ENCODE peak calls at places on chromosome 14, in ten cellular contexts. H is hepatocyte, F is PC-3, R is progenitor cell of endocrine pancreas, U is body of pancreas, B is Calu3, Y is stomach, D is fibroblast of lung, X is tibial artery, E is nephron progenitor cell. N is an unnamed sample.

GRCh38 chr14:36524874-36525745 is 5.1 kb upstream of the NKX2-1 start:
- DNase-seq in H (peak; percentile 71), R (peak; percentile 67), E (peak; percentile 86), D (no peak), F (peak; percentile 62), U (peak; percentile 41), B (no peak), Y (no peak), X (no peak), N (peak; percentile 72)

GRCh38 chr14:70962935-70963334 is 55.7 kb downstream of the PCNX1 start:
- DNase-seq in R (no peak), U (no peak), F (no peak), X (no peak), D (no peak), B (no peak), Y (no peak), H (no peak), E (no peak), N (no peak)

GRCh38 chr14:100557658-100558057 is 29.6 kb downstream of the BEGAIN start:
- DNase-seq in R (no peak), F (no peak), X (no peak), U (no peak), Y (no peak), E (no peak), B (no peak), H (no peak), D (no peak), N (no peak)

GRCh38 chr14:85317491-85318021 is 212.4 kb upstream of the FLRT2 start:
- DNase-seq in E (no peak), X (no peak), B (no peak), R (no peak), Y (no peak), U (no peak), D (no peak), F (peak; percentile 6), H (no peak), N (no peak)

GRCh38 chr14:89397569-89397968 is 19.5 kb downstream of the FOXN3 start:
- DNase-seq in B (no peak), R (no peak), H (no peak), F (no peak), X (no peak), D (no peak), U (no peak), E (no peak), Y (no peak), N (no peak)

GRCh38 chr14:26849514-26849913 is 251.7 kb upstream of the NOVA1 start:
- DNase-seq in F (no peak), E (no peak), Y (no peak), X (no peak), U (no peak), D (no peak), H (no peak), R (no peak), B (no peak), N (no peak)

GRCh38 chr14:80901813-80902212 is 39.7 kb downstream of the CEP128 start:
- DNase-seq in X (no peak), D (no peak), R (no peak), F (no peak), H (no peak), U (no peak), E (no peak), B (no peak), Y (no peak), N (no peak)

GRCh38 chr14:24351517-24351916 is 11.7 kb upstream of the RIPK3 start:
- DNase-seq in H (no peak), E (no peak), R (no peak), X (no peak), F (peak; percentile 18), D (peak; percentile 54), B (no peak), U (no peak), Y (no peak), N (no peak)

GRCh38 chr14:38302966-38303365 is 47.1 kb upstream of the CLEC14A start:
- DNase-seq in E (no peak), U (no peak), D (no peak), R (no peak), Y (no peak), F (no peak), B (no peak), X (no peak), H (no peak), N (no peak)

GRCh38 chr14:60328588-60328987 is 79.6 kb downstream of the PPM1A start:
- DNase-seq in D (no peak), X (no peak), U (no peak), F (no peak), H (no peak), Y (no peak), R (no peak), B (no peak), E (no peak), N (no peak)

GRCh38 chr14:42224053-42224888 is 617.6 kb downstream of the LRFN5 start:
- DNase-seq in U (peak; percentile 51), E (peak; percentile 86), B (peak; percentile 66), H (peak; percentile 80), D (peak; percentile 86), F (peak; percentile 90), X (no peak), Y (peak; percentile 52), R (peak; percentile 69), N (peak; percentile 86)

GRCh38 chr14:88194531-88194930 is 128.5 kb downstream of the KCNK10 start:
- DNase-seq in Y (no peak), X (no peak), E (no peak), H (peak; percentile 39), F (no peak), B (no peak), D (no peak), U (no peak), R (no peak), N (no peak)

GRCh38 chr14:90154110-90154509 is 92.3 kb downstream of the KCNK13 start:
- DNase-seq in F (no peak), E (no peak), H (no peak), Y (no peak), X (no peak), U (no peak), B (no peak), R (no peak), D (no peak), N (no peak)

GRCh38 chr14:64465856-64466554 is 706 bp downstream of the AKAP5 start:
- DNase-seq in D (peak; percentile 39), H (peak; percentile 67), U (peak; percentile 19), X (no peak), B (peak; percentile 9), E (peak; percentile 35), Y (no peak), R (no peak), F (peak; percentile 50), N (peak; percentile 22)
- TF ChIP-seq CTCF in D (peak; percentile 16), H (peak; percentile 30), U (no peak), X (peak; percentile 40), B (no peak), E (no peak), Y (peak; percentile 9), R (peak; percentile 35), F (no peak), N (peak; percentile 40)

DNA sequence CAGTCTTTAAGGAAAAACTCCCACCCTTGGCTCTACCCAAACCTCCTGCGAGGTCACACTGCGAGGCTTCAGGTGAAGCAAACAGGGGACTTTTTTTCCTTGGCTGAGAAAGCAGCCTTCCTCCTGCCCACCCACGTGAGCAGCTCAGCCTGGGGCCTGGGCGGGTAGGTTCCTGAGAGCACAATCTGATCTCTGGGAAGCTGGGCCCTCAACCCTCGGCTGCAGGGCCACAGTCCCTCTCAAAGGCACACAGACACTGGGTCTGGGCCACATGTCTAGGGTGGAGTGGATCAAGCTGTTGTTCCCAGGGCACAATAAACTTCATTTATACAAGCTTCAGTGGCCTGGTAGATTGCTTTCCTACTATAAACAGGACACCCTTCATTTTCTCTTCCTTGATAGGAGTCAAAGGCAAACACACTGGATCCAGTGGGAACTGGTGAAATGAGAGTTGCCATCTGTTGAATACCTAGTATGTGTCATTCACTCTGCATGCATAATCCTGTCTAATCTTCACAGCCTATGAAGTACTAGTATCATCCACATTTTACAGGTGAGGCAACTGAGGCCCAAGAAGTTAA is 41.3 kb upstream of the PNMA1 start:
- DNase-seq in F (no peak), D (no peak), X (no peak), U (no peak), Y (peak; percentile 55), E (no peak), B (peak; percentile 37), H (no peak), R (no peak), N (no peak)
- TF ChIP-seq CTCF in F (no peak), D (no peak), X (no peak), U (no peak), Y (no peak), E (no peak), B (no peak), H (no peak), R (no peak), N (no peak)

DNA sequence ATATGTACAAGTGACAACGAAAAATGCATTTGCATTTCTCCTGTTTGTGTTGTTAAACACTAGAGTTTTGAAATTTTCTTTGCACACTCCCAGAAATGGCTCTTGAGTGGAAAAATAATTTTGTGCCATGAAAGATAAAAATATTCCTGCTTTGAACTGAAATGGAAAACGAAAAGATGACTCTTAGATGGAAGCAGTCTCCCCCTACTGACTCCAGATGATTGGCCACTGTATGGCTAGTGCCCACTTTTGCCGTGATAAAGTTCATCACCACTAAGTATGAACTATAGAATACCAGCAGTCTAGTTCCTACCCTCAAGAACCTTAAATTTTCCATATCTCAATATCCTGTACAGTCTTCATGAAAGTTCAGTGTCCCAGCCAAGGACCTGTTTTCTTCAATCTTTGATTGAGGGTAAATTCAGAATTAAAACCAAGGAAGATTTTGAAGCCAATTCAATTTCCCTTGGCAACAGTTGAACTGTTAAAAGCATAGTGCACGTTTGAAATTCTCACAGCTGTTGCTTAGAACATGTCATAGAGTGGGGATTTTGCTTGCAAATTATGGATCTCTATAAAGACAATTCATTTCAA is 1.6 kb upstream of the PPP2R5E start:
- DNase-seq in F (peak; percentile 52), D (peak; percentile 63), B (peak; percentile 6), E (no peak), Y (no peak), R (no peak), H (peak; percentile 16), X (no peak), U (no peak), N (no peak)
- TF ChIP-seq CTCF in F (peak; percentile 74), D (peak; percentile 67), B (no peak), E (no peak), Y (peak; percentile 21), R (no peak), H (peak; percentile 23), X (peak; percentile 24), U (no peak), N (peak; percentile 33)

DNA sequence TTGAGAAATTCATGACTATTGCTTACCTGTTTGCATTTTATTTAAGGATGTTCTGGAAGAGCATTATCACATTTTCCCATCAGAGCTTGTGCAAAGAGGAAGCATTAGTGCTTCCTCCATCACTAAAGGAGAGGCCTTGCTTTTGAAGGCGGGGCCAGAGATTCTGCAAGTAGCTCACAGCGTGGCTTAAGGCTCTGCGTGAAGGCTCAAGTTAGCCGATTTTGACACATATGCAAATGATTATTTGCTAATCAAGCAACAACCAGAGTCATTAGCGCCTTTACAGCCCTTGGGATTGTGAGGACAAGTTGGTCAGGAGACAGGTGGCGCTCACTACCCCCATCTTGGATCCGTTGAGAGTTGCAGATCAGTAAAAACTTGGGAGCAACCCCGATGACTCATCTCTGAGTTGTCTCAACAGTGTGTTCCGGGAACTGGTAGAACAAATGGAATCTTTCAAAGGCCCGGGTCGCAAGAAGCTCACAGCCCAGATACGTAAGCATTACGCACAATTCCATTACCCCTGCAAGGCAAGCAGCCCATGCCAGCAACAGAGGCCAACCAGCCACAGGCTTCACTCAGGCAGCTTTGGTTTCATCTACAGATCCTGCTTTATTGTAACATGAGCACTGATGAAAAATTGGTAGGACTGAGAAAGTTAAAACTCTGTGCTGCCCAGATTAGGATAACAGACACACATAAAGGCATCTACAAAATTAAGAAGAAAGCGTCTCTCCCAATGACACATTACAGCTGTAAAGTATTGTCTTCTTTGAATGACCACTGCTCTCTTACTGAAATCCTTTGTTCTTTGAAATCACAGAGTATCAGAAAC is 34.9 kb upstream of the SPTSSA start:
- DNase-seq in E (peak; percentile 2), X (peak; percentile 87), H (peak; percentile 93), Y (peak; percentile 41), D (peak; percentile 100), R (no peak), F (peak; percentile 98), B (peak; percentile 81), U (peak; percentile 44), N (peak; percentile 26)
- TF ChIP-seq CTCF in E (no peak), X (no peak), H (peak; percentile 26), Y (no peak), D (peak; percentile 38), R (no peak), F (peak; percentile 70), B (no peak), U (no peak), N (no peak)

N was measured in neural crest cell.